ENCODE peak calls at places on chromosomes 6 and 20, in six cellular contexts. X is uterus; W is heart right ventricle; Z is CD8-positive, alpha-beta memory T cell; G is aorta; D is IMR-90. J is an unnamed sample.
A peak's percentile ranks its signal among the peaks of the same experiment; 100 is the strongest.

GRCh38 chr6:53369876-53370515 is 21.2 kb upstream of the ELOVL5 start:
- DNase-seq in W (no peak), Z (no peak), X (no peak), G (no peak), D (no peak), J (no peak)

GRCh38 chr6:89323461-89324098 is 8.5 kb upstream of the GABRR2 start:
- DNase-seq in D (peak; percentile 41), G (no peak), Z (no peak), W (no peak), X (no peak), J (no peak)

GRCh38 chr20:10555865-10556308 is 117.9 kb downstream of the JAG1 start:
- DNase-seq in W (no peak), Z (no peak), G (no peak), D (peak; percentile 66), X (no peak), J (no peak)

GRCh38 chr6:90787411-90787810 is 200.5 kb upstream of the MAP3K7 start:
- DNase-seq in W (no peak), G (no peak), Z (no peak), D (no peak), X (no peak), J (no peak)

GRCh38 chr6:50187212-50188055 is 137.7 kb upstream of the DEFB112 start:
- DNase-seq in X (no peak), D (no peak), W (no peak), G (no peak), Z (no peak), J (no peak)

GRCh38 chr6:16409531-16410441 is 171.4 kb downstream of the GMPR start:
- DNase-seq in W (peak; percentile 50), D (peak; percentile 45), G (peak; percentile 78), X (peak; percentile 70), Z (peak; percentile 65), J (peak; percentile 25)

GRCh38 chr20:41340327-41341055 is at the start of gene LPIN3:
- DNase-seq in X (peak; percentile 91), W (peak; percentile 90), G (peak; percentile 89), D (peak; percentile 63), Z (peak; percentile 63), J (peak; percentile 46)

GRCh38 chr20:48839518-48839917 is 11.7 kb upstream of the PREX1 start:
- DNase-seq in W (no peak), Z (no peak), G (no peak), D (no peak), X (no peak), J (no peak)

GRCh38 chr6:155273438-155273837 is 9.6 kb downstream of the CLDN20 start:
- DNase-seq in G (no peak), Z (no peak), D (peak; percentile 93), X (no peak), W (no peak), J (no peak)

GRCh38 chr6:81293896-81294295 is 458.6 kb downstream of the TENT5A start:
- DNase-seq in G (no peak), D (no peak), Z (no peak), X (no peak), W (no peak), J (no peak)

GRCh38 chr6:44563397-44563796 is 175.9 kb downstream of the CDC5L start:
- DNase-seq in W (no peak), X (no peak), D (peak; percentile 8), Z (no peak), G (no peak), J (no peak)
- H3K27ac ChIP-seq in W (peak overlapping the region; percentile 22), X (peak overlapping the region; percentile 56), D (no peak overlapping the region), Z (no peak overlapping the region), G (no peak overlapping the region), J (no peak overlapping the region)

GRCh38 chr6:158014505-158015187 is 33.0 kb downstream of the SYNJ2 start:
- DNase-seq in G (no peak), W (no peak), X (no peak), D (peak; percentile 65), Z (no peak), J (no peak)
- H3K27ac ChIP-seq in G (no peak overlapping the region), W (no peak overlapping the region), X (no peak overlapping the region), D (peak overlapping the region; percentile 23), Z (no peak overlapping the region), J (peak overlapping the region; percentile 99)

DNA sequence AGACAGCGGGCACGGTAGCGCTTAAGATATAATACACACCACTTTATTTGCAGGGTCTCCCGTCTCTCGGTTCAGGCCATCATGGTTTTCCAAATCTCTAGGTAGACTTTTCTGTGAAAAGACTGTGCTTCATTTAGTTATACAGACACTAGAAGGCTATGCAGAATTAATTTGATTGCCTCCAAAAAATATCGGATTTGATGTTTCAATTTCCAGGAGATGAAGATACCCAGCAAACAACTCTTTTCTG is 644 bp downstream of the TBP start:
- DNase-seq in Z (no peak), X (no peak), D (no peak), W (no peak), G (no peak), J (no peak)
- H3K27ac ChIP-seq in Z (peak overlapping the region; percentile 93), X (peak overlapping the region; percentile 89), D (peak overlapping the region; percentile 90), W (peak overlapping the region; percentile 93), G (no peak overlapping the region), J (peak overlapping the region; percentile 77)

GRCh38 chr6:44672838-44673237 is 285.3 kb downstream of the CDC5L start:
- DNase-seq in Z (no peak), X (no peak), W (no peak), D (no peak), G (no peak), J (no peak)

GRCh38 chr6:44676826-44677433 is 289.4 kb downstream of the CDC5L start:
- DNase-seq in W (no peak), G (no peak), D (no peak), Z (no peak), X (no peak), J (no peak)

GRCh38 chr6:44676246-44676790 is 288.8 kb downstream of the CDC5L start:
- DNase-seq in D (no peak), X (no peak), W (no peak), G (no peak), Z (no peak), J (no peak)

GRCh38 chr6:44674226-44675155 is 287.0 kb downstream of the CDC5L start:
- DNase-seq in W (no peak), Z (no peak), G (no peak), X (no peak), D (no peak), J (no peak)

DNA sequence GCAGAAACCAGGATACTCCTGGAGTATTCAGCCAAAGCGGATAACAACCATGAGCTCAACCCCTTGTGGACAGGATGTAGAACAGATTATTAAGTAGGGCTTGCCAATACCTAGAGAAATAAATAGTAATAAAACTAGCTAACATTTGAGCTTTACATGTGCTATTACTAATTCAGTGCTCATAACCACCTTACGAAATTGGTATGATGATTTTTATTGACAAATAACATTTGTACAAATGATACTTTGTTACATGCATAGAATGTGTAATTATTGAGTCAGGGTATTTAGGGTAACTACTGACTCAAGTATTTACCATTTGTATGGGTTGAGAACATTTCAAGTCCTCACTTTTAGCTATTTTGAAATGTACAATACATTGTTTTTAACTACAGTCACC is 287.9 kb downstream of the CDC5L start:
- DNase-seq in W (no peak), G (no peak), D (no peak), X (no peak), Z (no peak), J (no peak)
- H3K27ac ChIP-seq in W (no peak overlapping the region), G (no peak overlapping the region), D (no peak overlapping the region), X (no peak overlapping the region), Z (no peak overlapping the region), J (no peak overlapping the region)

GRCh38 chr20:52410182-52410647 is 218.6 kb upstream of the ZFP64 start:
- DNase-seq in Z (peak; percentile 87), G (no peak), W (no peak), D (peak; percentile 21), X (peak; percentile 24), J (no peak)
- H3K27ac ChIP-seq in Z (peak overlapping the region; percentile 73), G (no peak overlapping the region), W (no peak overlapping the region), D (no peak overlapping the region), X (no peak overlapping the region), J (no peak overlapping the region)

GRCh38 chr20:37502654-37503053 is 18.4 kb upstream of the NNAT start:
- DNase-seq in D (no peak), X (no peak), W (no peak), Z (no peak), G (no peak), J (no peak)

GRCh38 chr20:37505263-37506165 is 15.5 kb upstream of the NNAT start:
- DNase-seq in X (no peak), G (no peak), W (no peak), D (no peak), Z (no peak), J (no peak)

GRCh38 chr20:37503256-37503927 is 17.7 kb upstream of the NNAT start:
- DNase-seq in Z (no peak), G (no peak), W (no peak), D (no peak), X (no peak), J (no peak)

GRCh38 chr20:37504404-37505096 is 16.5 kb upstream of the NNAT start:
- DNase-seq in D (peak; percentile 13), X (no peak), Z (no peak), G (no peak), W (no peak), J (no peak)

GRCh38 chr20:37506166-37506725 is 14.8 kb upstream of the NNAT start:
- DNase-seq in Z (no peak), D (no peak), W (no peak), G (no peak), X (no peak), J (no peak)
- H3K27ac ChIP-seq in Z (no peak overlapping the region), D (no peak overlapping the region), W (no peak overlapping the region), G (no peak overlapping the region), X (no peak overlapping the region), J (no peak overlapping the region)

GRCh38 chr20:23085415-23086055 is 589 bp downstream of the CD93 start:
- DNase-seq in G (peak; percentile 63), W (peak; percentile 33), X (no peak), D (no peak), Z (no peak), J (no peak)

GRCh38 chr20:23086931-23087411 is 847 bp upstream of the CD93 start:
- DNase-seq in X (peak; percentile 43), W (peak; percentile 64), G (peak; percentile 88), D (no peak), Z (no peak), J (no peak)

GRCh38 chr20:23086056-23086551 is at the start of gene CD93:
- DNase-seq in G (peak; percentile 72), X (peak; percentile 55), Z (no peak), D (peak; percentile 10), W (peak; percentile 58), J (no peak)

GRCh38 chr20:23088891-23089290 is 2.8 kb upstream of the CD93 start:
- DNase-seq in Z (no peak), G (no peak), X (no peak), D (no peak), W (no peak), J (no peak)

DNA sequence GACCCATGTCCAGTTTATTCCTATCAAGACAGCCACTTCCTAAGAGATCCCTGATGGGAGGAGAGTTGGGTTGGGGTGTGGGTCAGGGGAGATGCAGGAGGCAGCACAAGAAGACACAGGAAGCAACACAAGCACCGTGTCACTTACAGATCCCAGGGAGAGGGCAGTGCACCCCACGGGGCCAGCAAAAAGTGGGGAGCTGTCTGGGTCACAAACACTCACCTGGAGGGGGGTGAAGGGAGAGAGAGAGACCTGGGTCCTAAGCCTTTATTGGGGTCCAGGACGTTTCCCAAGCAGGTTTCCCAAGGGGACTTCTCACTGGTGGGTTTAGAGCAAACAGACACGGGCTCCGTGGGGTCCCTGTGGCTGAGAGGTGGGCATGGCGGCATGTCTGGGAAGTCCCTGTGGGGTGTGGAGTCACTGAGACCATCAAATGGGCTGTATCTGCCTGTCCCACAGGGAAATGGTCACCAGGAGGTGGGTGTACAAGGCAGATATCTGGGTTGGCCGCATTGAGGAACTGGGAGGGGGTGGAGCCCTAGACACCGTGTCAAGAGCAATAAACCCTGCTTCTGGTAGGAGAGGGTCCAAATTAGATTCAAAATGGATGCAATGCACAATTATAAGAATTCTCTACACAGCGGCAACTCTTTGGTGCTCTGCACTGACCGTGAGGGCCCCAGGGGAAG is 1.6 kb upstream of the CD93 start:
- DNase-seq in G (no peak), X (no peak), Z (no peak), D (no peak), W (no peak), J (no peak)
- H3K27ac ChIP-seq in G (peak overlapping the region; percentile 89), X (peak overlapping the region; percentile 85), Z (no peak overlapping the region), D (no peak overlapping the region), W (peak overlapping the region; percentile 99), J (peak overlapping the region; percentile 19)

J was measured in substantia nigra.